ENCODE peak calls at places on chromosomes 2 and 18, in seven cellular contexts. H is IMR-90, A is AG04450, W is stromal cell of bone marrow, E is GM03348, F is SK-N-DZ, B is C1 segment of cervical spinal cord. P is an unnamed sample.

GRCh38 chr2:73268831-73269685 is 15.2 kb downstream of the FBXO41 start:
- DNase-seq in H (peak), A (no peak), W (no peak), E (peak), F (no peak), B (no peak), P (no peak)

GRCh38 chr2:206790311-206790935 is 25.0 kb downstream of the FASTKD2 start:
- DNase-seq in H (peak), A (no peak), W (no peak), E (peak), F (no peak), B (no peak), P (no peak)

GRCh38 chr2:108637304-108637669 is 82.0 kb upstream of the RANBP2 start:
- DNase-seq in H (peak), A (no peak), W (peak), E (peak), F (no peak), B (no peak), P (peak)

GRCh38 chr2:188279093-188279445 is 12.6 kb upstream of the GULP1 start:
- DNase-seq in H (no peak), A (no peak), W (no peak), E (no peak), F (no peak), B (no peak), P (no peak)

GRCh38 chr2:207546822-207547221 is 17.1 kb downstream of the CREB1 start:
- DNase-seq in H (no peak), A (no peak), W (no peak), E (peak), F (no peak), B (no peak), P (no peak)

GRCh38 chr2:55887351-55887750 is 36.2 kb downstream of the EFEMP1 start:
- DNase-seq in H (peak), A (no peak), W (no peak), E (no peak), F (no peak), B (no peak), P (no peak)

GRCh38 chr2:562391-563364 is 114.5 kb downstream of the TMEM18 start:
- DNase-seq in H (no peak), A (no peak), W (no peak), E (no peak), F (no peak), B (no peak), P (no peak)

GRCh38 chr2:42764901-42765300 is 966 bp upstream of the OXER1 start:
- DNase-seq in H (no peak), A (no peak), W (no peak), E (no peak), F (no peak), B (no peak), P (no peak)

GRCh38 chr2:112006076-112006410 is 49.0 kb upstream of the TMEM87B start:
- DNase-seq in H (peak), A (no peak), W (peak), E (peak), F (no peak), B (no peak), P (no peak)

GRCh38 chr2:175890636-175891242 is 111.3 kb downstream of the LNPK start:
- DNase-seq in H (no peak), A (no peak), W (no peak), E (no peak), F (peak), B (no peak), P (no peak)

GRCh38 chr2:100279586-100280534 is 42.4 kb downstream of the LONRF2 start:
- DNase-seq in H (no peak), A (no peak), W (no peak), E (no peak), F (no peak), B (no peak), P (no peak)

GRCh38 chr18:48032876-48033769 is 102.7 kb upstream of the SMAD2 start:
- DNase-seq in H (peak), A (no peak), W (peak), E (peak), F (no peak), B (no peak), P (no peak)

GRCh38 chr2:16242906-16243305 is 302.6 kb downstream of the MYCN start:
- DNase-seq in H (no peak), A (no peak), W (no peak), E (no peak), F (no peak), B (no peak), P (no peak)

GRCh38 chr2:238644095-238645081 is 203.5 kb upstream of the TWIST2 start:
- DNase-seq in H (peak), A (peak), W (peak), E (peak), F (no peak), B (no peak), P (no peak)

GRCh38 chr2:1938986-1939385 is 194.7 kb upstream of the PXDN start:
- DNase-seq in H (no peak), A (no peak), W (no peak), E (no peak), F (no peak), B (no peak), P (no peak)

GRCh38 chr2:98913916-98914712 is 21.9 kb downstream of the CRACDL start:
- DNase-seq in H (no peak), A (no peak), W (no peak), E (no peak), F (no peak), B (no peak), P (no peak)

GRCh38 chr2:189659734-189660133 is 1.5 kb upstream of the ASNSD1 start:
- DNase-seq in H (peak), A (no peak), W (no peak), E (no peak), F (no peak), B (no peak), P (no peak)

GRCh38 chr2:234861841-234862735 is 89.7 kb upstream of the SH3BP4 start:
- DNase-seq in H (no peak), A (no peak), W (no peak), E (no peak), F (no peak), B (no peak), P (no peak)

GRCh38 chr18:60339018-60339417 is 33.6 kb downstream of the MC4R start:
- DNase-seq in H (no peak), A (no peak), W (no peak), E (no peak), F (no peak), B (no peak), P (no peak)

GRCh38 chr2:183072177-183072576 is 6.4 kb upstream of the DUSP19 start:
- DNase-seq in H (no peak), A (no peak), W (no peak), E (no peak), F (no peak), B (no peak), P (no peak)

GRCh38 chr2:11631462-11631861 is 38.5 kb downstream of the NTSR2 start:
- DNase-seq in H (no peak), A (no peak), W (no peak), E (no peak), F (no peak), B (no peak), P (no peak)

GRCh38 chr2:67825476-67825875 is 237.3 kb downstream of the C1D start:
- DNase-seq in H (peak), A (no peak), W (peak), E (peak), F (no peak), B (no peak), P (no peak)

GRCh38 chr2:218028189-218028495 is 25.3 kb upstream of the TNS1 start:
- DNase-seq in H (no peak), A (no peak), W (no peak), E (no peak), F (no peak), B (no peak), P (no peak)

GRCh38 chr2:119888673-119889072 is 124.2 kb upstream of the EPB41L5 start:
- DNase-seq in H (peak), A (peak), W (peak), E (peak), F (no peak), B (no peak), P (no peak)

GRCh38 chr2:170715062-170715931 is at the start of gene SP5:
- DNase-seq in H (peak), A (peak), W (peak), E (peak), F (peak), B (no peak), P (peak)

GRCh38 chr2:158458617-158458920 is 1.8 kb downstream of the PKP4 start:
- DNase-seq in H (peak), A (no peak), W (no peak), E (no peak), F (peak), B (no peak), P (no peak)

GRCh38 chr2:199144546-199144945 is 313.2 kb downstream of the SATB2 start:
- DNase-seq in H (no peak), A (no peak), W (no peak), E (no peak), F (no peak), B (no peak), P (no peak)

GRCh38 chr18:8657873-8658521 is 47.4 kb upstream of the MTCL1 start:
- DNase-seq in H (peak), A (no peak), W (no peak), E (no peak), F (peak), B (no peak), P (peak)

GRCh38 chr18:70194227-70194890 is 11.1 kb downstream of the RTTN start:
- DNase-seq in H (no peak), A (no peak), W (no peak), E (no peak), F (no peak), B (no peak), P (no peak)

GRCh38 chr2:112622528-112622849 is 23.2 kb upstream of the SLC20A1 start:
- DNase-seq in H (peak), A (peak), W (peak), E (peak), F (no peak), B (no peak), P (no peak)

GRCh38 chr2:190214434-190215194 is 105.0 kb downstream of the HIBCH start:
- DNase-seq in H (no peak), A (no peak), W (peak), E (no peak), F (no peak), B (no peak), P (no peak)

GRCh38 chr18:49015886-49016647 is 65.3 kb upstream of the SMAD7 start:
- DNase-seq in H (no peak), A (no peak), W (no peak), E (no peak), F (no peak), B (no peak), P (no peak)

GRCh38 chr2:182240862-182241371 is 185.9 kb downstream of the PDE1A start:
- DNase-seq in H (peak), A (no peak), W (no peak), E (no peak), F (peak), B (no peak), P (no peak)

GRCh38 chr2:168577885-168578284 is 121.8 kb downstream of the CERS6 start:
- DNase-seq in H (no peak), A (no peak), W (no peak), E (peak), F (no peak), B (no peak), P (peak)